ENCODE peak calls at places on chromosomes 16 and 17, in ten cellular contexts. One of them, this sample, is unnamed.

GRCh38 chr16:77514500-77515225 is 79.8 kb upstream of the ADAMTS18 start:
- DNase-seq in stimulated activated CD4-positive, alpha-beta T cell treated with anti-CD3 and anti-CD28 coated beads, Interleukin-15, amount 100 ng/mL, for 1 hour: no peak
- DNase-seq in H1: no peak
- DNase-seq in germinal center: no peak
- DNase-seq in COLO829: no peak
- DNase-seq in 8988T: no peak
- DNase-seq in activated CD8-positive, alpha-beta memory T cell treated with anti-CD3 and anti-CD28 coated beads, Interleukin-2, amount 10 ng/mL, durations not matched to agents 7 days and 5 days: no peak
- DNase-seq in HFF-Myc: no peak
- DNase-seq in astrocyte: no peak
- DNase-seq in amniotic stem cell: no peak
- DNase-seq in this sample: no peak

GRCh38 chr16:9665851-9666271 is 516.4 kb downstream of the GRIN2A start:
- DNase-seq in stimulated activated CD4-positive, alpha-beta T cell treated with anti-CD3 and anti-CD28 coated beads, Interleukin-15, amount 100 ng/mL, for 1 hour: no peak
- DNase-seq in H1: no peak
- DNase-seq in germinal center: no peak
- DNase-seq in COLO829: no peak
- DNase-seq in 8988T: no peak
- DNase-seq in activated CD8-positive, alpha-beta memory T cell treated with anti-CD3 and anti-CD28 coated beads, Interleukin-2, amount 10 ng/mL, durations not matched to agents 7 days and 5 days: no peak
- DNase-seq in HFF-Myc: no peak
- DNase-seq in astrocyte: no peak
- DNase-seq in amniotic stem cell: no peak
- DNase-seq in this sample: peak

GRCh38 chr16:82995927-82996441 is 369.2 kb downstream of the CDH13 start:
- DNase-seq in stimulated activated CD4-positive, alpha-beta T cell treated with anti-CD3 and anti-CD28 coated beads, Interleukin-15, amount 100 ng/mL, for 1 hour: no peak
- DNase-seq in H1: no peak
- DNase-seq in germinal center: no peak
- DNase-seq in COLO829: peak
- DNase-seq in 8988T: no peak
- DNase-seq in activated CD8-positive, alpha-beta memory T cell treated with anti-CD3 and anti-CD28 coated beads, Interleukin-2, amount 10 ng/mL, durations not matched to agents 7 days and 5 days: no peak
- DNase-seq in HFF-Myc: peak
- DNase-seq in astrocyte: peak
- DNase-seq in amniotic stem cell: peak
- DNase-seq in this sample: peak

GRCh38 chr17:2266045-2266864 is 37.3 kb downstream of the SMG6 start:
- DNase-seq in stimulated activated CD4-positive, alpha-beta T cell treated with anti-CD3 and anti-CD28 coated beads, Interleukin-15, amount 100 ng/mL, for 1 hour: peak
- DNase-seq in H1: no peak
- DNase-seq in germinal center: peak
- DNase-seq in COLO829: no peak
- DNase-seq in 8988T: no peak
- DNase-seq in activated CD8-positive, alpha-beta memory T cell treated with anti-CD3 and anti-CD28 coated beads, Interleukin-2, amount 10 ng/mL, durations not matched to agents 7 days and 5 days: peak
- DNase-seq in HFF-Myc: no peak
- DNase-seq in astrocyte: no peak
- DNase-seq in amniotic stem cell: no peak
- DNase-seq in this sample: no peak

GRCh38 chr16:69711115-69711740 is 15.1 kb downstream of the NQO1 start:
- DNase-seq in stimulated activated CD4-positive, alpha-beta T cell treated with anti-CD3 and anti-CD28 coated beads, Interleukin-15, amount 100 ng/mL, for 1 hour: no peak
- DNase-seq in H1: peak
- DNase-seq in germinal center: no peak
- DNase-seq in COLO829: no peak
- DNase-seq in 8988T: no peak
- DNase-seq in activated CD8-positive, alpha-beta memory T cell treated with anti-CD3 and anti-CD28 coated beads, Interleukin-2, amount 10 ng/mL, durations not matched to agents 7 days and 5 days: no peak
- DNase-seq in HFF-Myc: peak
- DNase-seq in astrocyte: peak
- DNase-seq in amniotic stem cell: no peak
- DNase-seq in this sample: peak

GRCh38 chr16:20740007-20740883 is 1.4 kb downstream of the THUMPD1 start:
- DNase-seq in stimulated activated CD4-positive, alpha-beta T cell treated with anti-CD3 and anti-CD28 coated beads, Interleukin-15, amount 100 ng/mL, for 1 hour: no peak
- DNase-seq in H1: no peak
- DNase-seq in germinal center: peak
- DNase-seq in COLO829: peak
- DNase-seq in 8988T: no peak
- DNase-seq in activated CD8-positive, alpha-beta memory T cell treated with anti-CD3 and anti-CD28 coated beads, Interleukin-2, amount 10 ng/mL, durations not matched to agents 7 days and 5 days: peak
- DNase-seq in HFF-Myc: no peak
- DNase-seq in astrocyte: no peak
- DNase-seq in amniotic stem cell: no peak
- DNase-seq in this sample: no peak

GRCh38 chr17:80356231-80356856 is 58.6 kb upstream of the ENDOV start:
- DNase-seq in stimulated activated CD4-positive, alpha-beta T cell treated with anti-CD3 and anti-CD28 coated beads, Interleukin-15, amount 100 ng/mL, for 1 hour: no peak
- DNase-seq in H1: no peak
- DNase-seq in germinal center: no peak
- DNase-seq in COLO829: no peak
- DNase-seq in 8988T: no peak
- DNase-seq in activated CD8-positive, alpha-beta memory T cell treated with anti-CD3 and anti-CD28 coated beads, Interleukin-2, amount 10 ng/mL, durations not matched to agents 7 days and 5 days: no peak
- DNase-seq in HFF-Myc: no peak
- DNase-seq in astrocyte: no peak
- DNase-seq in amniotic stem cell: no peak
- DNase-seq in this sample: no peak

GRCh38 chr17:48989100-48989499 is 8.1 kb upstream of the IGF2BP1 start:
- DNase-seq in stimulated activated CD4-positive, alpha-beta T cell treated with anti-CD3 and anti-CD28 coated beads, Interleukin-15, amount 100 ng/mL, for 1 hour: no peak
- DNase-seq in H1: peak
- DNase-seq in germinal center: no peak
- DNase-seq in COLO829: no peak
- DNase-seq in 8988T: no peak
- DNase-seq in activated CD8-positive, alpha-beta memory T cell treated with anti-CD3 and anti-CD28 coated beads, Interleukin-2, amount 10 ng/mL, durations not matched to agents 7 days and 5 days: no peak
- DNase-seq in HFF-Myc: no peak
- DNase-seq in astrocyte: no peak
- DNase-seq in amniotic stem cell: no peak
- DNase-seq in this sample: no peak

GRCh38 chr16:53817812-53818211 is 113.9 kb downstream of the FTO start:
- DNase-seq in stimulated activated CD4-positive, alpha-beta T cell treated with anti-CD3 and anti-CD28 coated beads, Interleukin-15, amount 100 ng/mL, for 1 hour: no peak
- DNase-seq in H1: no peak
- DNase-seq in germinal center: no peak
- DNase-seq in COLO829: no peak
- DNase-seq in 8988T: no peak
- DNase-seq in activated CD8-positive, alpha-beta memory T cell treated with anti-CD3 and anti-CD28 coated beads, Interleukin-2, amount 10 ng/mL, durations not matched to agents 7 days and 5 days: no peak
- DNase-seq in HFF-Myc: no peak
- DNase-seq in astrocyte: peak
- DNase-seq in amniotic stem cell: no peak
- DNase-seq in this sample: no peak

GRCh38 chr17:70074236-70074830 is 692 bp upstream of the KCNJ16 start:
- DNase-seq in stimulated activated CD4-positive, alpha-beta T cell treated with anti-CD3 and anti-CD28 coated beads, Interleukin-15, amount 100 ng/mL, for 1 hour: no peak
- DNase-seq in H1: no peak
- DNase-seq in germinal center: no peak
- DNase-seq in COLO829: no peak
- DNase-seq in 8988T: no peak
- DNase-seq in activated CD8-positive, alpha-beta memory T cell treated with anti-CD3 and anti-CD28 coated beads, Interleukin-2, amount 10 ng/mL, durations not matched to agents 7 days and 5 days: no peak
- DNase-seq in HFF-Myc: no peak
- DNase-seq in astrocyte: no peak
- DNase-seq in amniotic stem cell: no peak
- DNase-seq in this sample: no peak

GRCh38 chr17:19759934-19760530 is 11.9 kb upstream of the ALDH3A1 start:
- DNase-seq in stimulated activated CD4-positive, alpha-beta T cell treated with anti-CD3 and anti-CD28 coated beads, Interleukin-15, amount 100 ng/mL, for 1 hour: no peak
- DNase-seq in H1: no peak
- DNase-seq in germinal center: no peak
- DNase-seq in COLO829: no peak
- DNase-seq in 8988T: no peak
- DNase-seq in activated CD8-positive, alpha-beta memory T cell treated with anti-CD3 and anti-CD28 coated beads, Interleukin-2, amount 10 ng/mL, durations not matched to agents 7 days and 5 days: no peak
- DNase-seq in HFF-Myc: no peak
- DNase-seq in astrocyte: no peak
- DNase-seq in amniotic stem cell: no peak
- DNase-seq in this sample: no peak

GRCh38 chr16:57627184-57627871 is 1.1 kb upstream of the ADGRG1 start:
- DNase-seq in stimulated activated CD4-positive, alpha-beta T cell treated with anti-CD3 and anti-CD28 coated beads, Interleukin-15, amount 100 ng/mL, for 1 hour: no peak
- DNase-seq in H1: no peak
- DNase-seq in germinal center: no peak
- DNase-seq in COLO829: no peak
- DNase-seq in 8988T: peak
- DNase-seq in activated CD8-positive, alpha-beta memory T cell treated with anti-CD3 and anti-CD28 coated beads, Interleukin-2, amount 10 ng/mL, durations not matched to agents 7 days and 5 days: no peak
- DNase-seq in HFF-Myc: peak
- DNase-seq in astrocyte: peak
- DNase-seq in amniotic stem cell: peak
- DNase-seq in this sample: peak